ENCODE peak calls at places on chromosomes 3 and 15, in five cellular contexts. One of them, this sample, is unnamed.

GRCh38 chr3:14583543-14584091 is 43.5 kb upstream of the GRIP2 start:
- DNase-seq in GM12878: no peak
- DNase-seq in K562: no peak
- DNase-seq in HepG2: no peak
- DNase-seq in H1: no peak
- DNase-seq in this sample: no peak

GRCh38 chr3:138459619-138460535 is 25.5 kb downstream of the ESYT3 start:
- DNase-seq in GM12878: no peak
- DNase-seq in K562: no peak
- DNase-seq in HepG2: no peak
- DNase-seq in H1: peak
- DNase-seq in this sample: no peak

GRCh38 chr3:171967137-171967783 is 72.1 kb upstream of the FNDC3B start:
- DNase-seq in GM12878: no peak
- DNase-seq in K562: peak
- DNase-seq in HepG2: peak
- DNase-seq in H1: no peak
- DNase-seq in this sample: peak

GRCh38 chr3:138408751-138409161 is 25.7 kb upstream of the ESYT3 start:
- DNase-seq in GM12878: no peak
- DNase-seq in K562: no peak
- DNase-seq in HepG2: no peak
- DNase-seq in H1: no peak
- DNase-seq in this sample: no peak

GRCh38 chr3:123011484-123011883 is 16.1 kb downstream of the SEMA5B start:
- DNase-seq in GM12878: no peak
- DNase-seq in K562: no peak
- DNase-seq in HepG2: no peak
- DNase-seq in H1: no peak
- DNase-seq in this sample: no peak

GRCh38 chr3:120113128-120114116 is 19.2 kb upstream of the GSK3B start:
- DNase-seq in GM12878: no peak
- DNase-seq in K562: no peak
- DNase-seq in HepG2: no peak
- DNase-seq in H1: no peak
- DNase-seq in this sample: peak

GRCh38 chr3:105401691-105402149 is 35.0 kb downstream of the ALCAM start:
- DNase-seq in GM12878: no peak
- DNase-seq in K562: no peak
- DNase-seq in HepG2: no peak
- DNase-seq in H1: no peak
- DNase-seq in this sample: peak

GRCh38 chr15:75989875-75990274 is 22.3 kb downstream of the NRG4 start:
- DNase-seq in GM12878: no peak
- DNase-seq in K562: no peak
- DNase-seq in HepG2: no peak
- DNase-seq in H1: no peak
- DNase-seq in this sample: no peak

GRCh38 chr15:60390931-60391501 is 6.8 kb downstream of the ANXA2 start:
- DNase-seq in GM12878: no peak
- DNase-seq in K562: peak
- DNase-seq in HepG2: peak
- DNase-seq in H1: no peak
- DNase-seq in this sample: peak

GRCh38 chr3:62493116-62493801 is 119.9 kb upstream of the FEZF2 start:
- DNase-seq in GM12878: no peak
- DNase-seq in K562: no peak
- DNase-seq in HepG2: no peak
- DNase-seq in H1: no peak
- DNase-seq in this sample: no peak
- TF ChIP-seq CTCF in GM12878: peak
- TF ChIP-seq CTCF in K562: no peak
- TF ChIP-seq CTCF in HepG2: no peak
- TF ChIP-seq CTCF in H1: peak
- TF ChIP-seq CTCF in this sample: peak

GRCh38 chr15:42608767-42609488 is 33.5 kb downstream of the STARD9 start:
- DNase-seq in GM12878: no peak
- DNase-seq in K562: no peak
- DNase-seq in HepG2: no peak
- DNase-seq in H1: no peak
- DNase-seq in this sample: no peak

GRCh38 chr15:42608110-42608531 is 32.7 kb downstream of the STARD9 start:
- DNase-seq in GM12878: peak
- DNase-seq in K562: peak
- DNase-seq in HepG2: no peak
- DNase-seq in H1: no peak
- DNase-seq in this sample: no peak

GRCh38 chr15:42603978-42604377 is 28.6 kb downstream of the STARD9 start:
- DNase-seq in GM12878: no peak
- DNase-seq in K562: no peak
- DNase-seq in HepG2: no peak
- DNase-seq in H1: no peak
- DNase-seq in this sample: no peak

GRCh38 chr15:42602501-42602900 is 27.1 kb downstream of the STARD9 start:
- DNase-seq in GM12878: no peak
- DNase-seq in K562: peak
- DNase-seq in HepG2: peak
- DNase-seq in H1: no peak
- DNase-seq in this sample: no peak

DNA sequence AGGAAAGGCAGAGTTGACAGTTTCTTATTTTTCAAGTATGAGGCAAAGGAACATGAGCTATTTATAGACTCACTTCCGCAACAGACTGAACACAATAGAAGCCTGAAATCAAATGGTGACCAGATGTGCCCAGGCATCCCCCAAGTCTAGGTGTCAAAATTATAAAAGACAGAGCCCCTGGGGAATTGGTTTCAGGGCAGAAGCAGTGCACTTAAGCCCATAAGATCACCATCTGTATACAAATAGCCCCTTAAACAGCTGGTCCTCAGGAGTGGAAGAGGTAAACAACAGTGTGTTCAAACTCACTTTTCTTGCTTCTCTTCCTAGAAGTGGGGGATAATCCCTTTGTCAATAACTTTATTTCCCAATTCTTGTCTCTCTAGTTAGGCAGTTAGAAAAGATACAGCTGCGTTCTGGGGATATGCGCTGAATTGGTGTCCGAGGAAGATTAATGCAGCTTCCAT is 29.9 kb downstream of the STARD9 start:
- DNase-seq in GM12878: peak
- DNase-seq in K562: no peak
- DNase-seq in HepG2: no peak
- DNase-seq in H1: no peak
- DNase-seq in this sample: no peak
- TF ChIP-seq ZNF274 in GM12878: no peak
- TF ChIP-seq ZNF274 in K562: no peak
- TF ChIP-seq ZNF274 in HepG2: no peak
- TF ChIP-seq ZNF274 in H1: no peak
- TF ChIP-seq ZNF274 in this sample: no peak

GRCh38 chr3:158103956-158104338 is 2.3 kb downstream of the SHOX2 start:
- DNase-seq in GM12878: no peak
- DNase-seq in K562: no peak
- DNase-seq in HepG2: no peak
- DNase-seq in H1: peak
- DNase-seq in this sample: no peak

GRCh38 chr3:158106773-158107461 is 697 bp upstream of the SHOX2 start:
- DNase-seq in GM12878: no peak
- DNase-seq in K562: no peak
- DNase-seq in HepG2: no peak
- DNase-seq in H1: peak
- DNase-seq in this sample: no peak

GRCh38 chr3:158104346-158105020 is 1.7 kb downstream of the SHOX2 start:
- DNase-seq in GM12878: no peak
- DNase-seq in K562: no peak
- DNase-seq in HepG2: no peak
- DNase-seq in H1: no peak
- DNase-seq in this sample: no peak

GRCh38 chr3:158105710-158106438 is at the start of gene SHOX2:
- DNase-seq in GM12878: no peak
- DNase-seq in K562: peak
- DNase-seq in HepG2: no peak
- DNase-seq in H1: no peak
- DNase-seq in this sample: no peak

GRCh38 chr3:158105124-158105709 is 1.0 kb downstream of the SHOX2 start:
- DNase-seq in GM12878: no peak
- DNase-seq in K562: peak
- DNase-seq in HepG2: no peak
- DNase-seq in H1: peak
- DNase-seq in this sample: no peak
- TF ChIP-seq CTCF in GM12878: no peak
- TF ChIP-seq CTCF in K562: no peak
- TF ChIP-seq CTCF in HepG2: no peak
- TF ChIP-seq CTCF in H1: no peak
- TF ChIP-seq CTCF in this sample: no peak

DNA sequence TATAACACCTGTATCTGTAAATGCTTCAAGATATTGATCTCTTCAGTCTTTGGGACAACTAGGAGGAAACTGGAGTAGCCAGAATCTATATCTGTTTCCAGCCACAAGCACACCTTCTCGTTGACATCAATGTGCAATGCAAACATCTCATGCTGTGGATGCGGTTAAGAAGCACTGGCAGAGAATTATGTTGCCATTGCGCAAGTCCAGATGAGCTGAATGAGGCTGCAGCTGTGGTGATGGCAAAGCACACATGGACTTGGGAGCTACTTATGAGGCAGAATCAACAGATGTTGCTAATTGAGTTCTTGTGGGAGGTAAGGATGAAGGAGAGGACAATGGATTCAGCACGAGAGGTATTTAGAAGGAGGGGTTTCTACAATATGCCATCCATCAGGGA is 90.9 kb downstream of the STRIT1 start:
- DNase-seq in GM12878: no peak
- DNase-seq in K562: no peak
- DNase-seq in HepG2: no peak
- DNase-seq in H1: no peak
- DNase-seq in this sample: no peak
- TF ChIP-seq ZNF274 in GM12878: no peak
- TF ChIP-seq ZNF274 in K562: no peak
- TF ChIP-seq ZNF274 in HepG2: no peak
- TF ChIP-seq ZNF274 in H1: no peak
- TF ChIP-seq ZNF274 in this sample: no peak

This sample was measured in HCT116.